ENCODE peak calls at places on chromosome 18, in eight cellular contexts. C is stimulated activated CD4-positive, alpha-beta T cell treated with anti-CD3 and anti-CD28 coated beads, Interleukin-1b, Interleukin-23, amount 100 ng/mL, for 24 hours; K is SW480; M is occipital lobe; H is activated T-cell treated with anti-CD3 and anti-CD28 coated beads, Interleukin-2, amount 50 U/mL, for 4 hours; P is frontal cortex; D is dorsolateral prefrontal cortex; E is NCI-H1092 treated with DMSO at 0.1 percent for 48 hours. X is an unnamed sample.

GRCh38 chr18:57432765-57433400 is 2.3 kb upstream of the ONECUT2 start:
- DNase-seq in M (no peak), E (no peak), K (no peak), C (no peak), P (no peak), D (no peak), H (no peak), X (no peak)

GRCh38 chr18:43077510-43078290 is 37.8 kb downstream of the RIT2 start:
- DNase-seq in E (no peak), M (no peak), H (no peak), D (no peak), K (no peak), C (no peak), P (no peak), X (no peak)

GRCh38 chr18:36527740-36528455 is 230.4 kb downstream of the FHOD3 start:
- DNase-seq in D (no peak), M (no peak), P (no peak), E (no peak), C (no peak), K (peak), H (no peak), X (no peak)

GRCh38 chr18:76532875-76533274 is 37.8 kb upstream of the ZNF516 start:
- DNase-seq in C (no peak), P (no peak), E (no peak), D (no peak), K (no peak), H (no peak), M (no peak), X (no peak)

GRCh38 chr18:26940744-26941398 is 75.4 kb upstream of the AQP4 start:
- DNase-seq in H (no peak), D (no peak), E (no peak), C (no peak), M (no peak), P (no peak), K (no peak), X (no peak)

GRCh38 chr18:50009772-50010171 is 185.2 kb downstream of the MYO5B start:
- DNase-seq in C (no peak), K (peak), D (no peak), P (no peak), M (no peak), E (peak), H (peak), X (peak)

GRCh38 chr18:48577478-48578190 is 38.8 kb downstream of the CTIF start:
- DNase-seq in K (no peak), P (no peak), C (no peak), D (no peak), E (no peak), H (no peak), M (no peak), X (no peak)

GRCh38 chr18:35029770-35030169 is 11.4 kb upstream of the MAPRE2 start:
- DNase-seq in H (no peak), C (no peak), M (no peak), P (no peak), D (no peak), K (no peak), E (no peak), X (no peak)

GRCh38 chr18:10351221-10351795 is 103.1 kb upstream of the APCDD1 start:
- DNase-seq in K (no peak), E (no peak), P (no peak), C (no peak), M (no peak), D (no peak), H (no peak), X (no peak)

GRCh38 chr18:67875057-67875456 is 358.5 kb upstream of the DSEL start:
- DNase-seq in H (no peak), M (no peak), D (no peak), E (no peak), P (no peak), C (no peak), K (peak), X (no peak)

GRCh38 chr18:79400591-79401381 is 5.1 kb downstream of the NFATC1 start:
- DNase-seq in D (no peak), H (peak), K (no peak), C (no peak), P (no peak), E (no peak), M (no peak), X (no peak)

GRCh38 chr18:46466236-46467160 is 190.5 kb downstream of the LOXHD1 start:
- DNase-seq in H (no peak), C (no peak), M (no peak), P (no peak), D (no peak), K (no peak), E (no peak), X (no peak)

X was measured in T47D.